ENCODE peak calls at places on chromosomes 5 and 9, in eight cellular contexts. E is spleen; T is fibroblast of mammary gland; W is osteoblast; G is CD8-positive, alpha-beta memory T cell; M is cardiac fibroblast; C is colonic mucosa; D is right atrium auricular region. B is an unnamed sample.

GRCh38 chr9:128632486-128632885 is 24.2 kb downstream of the DYNC2I2 start:
- DNase-seq in M (no peak), C (no peak), E (peak; percentile 36), D (no peak), G (peak; percentile 43), T (no peak), W (no peak), B (no peak)

GRCh38 chr9:75001719-75002421 is 26.2 kb downstream of the CARNMT1 start:
- DNase-seq in W (peak; percentile 87), E (no peak), C (peak; percentile 48), M (peak; percentile 95), D (no peak), T (peak; percentile 91), G (no peak), B (peak; percentile 75)

GRCh38 chr9:22342489-22343217 is 104.0 kb upstream of the DMRTA1 start:
- DNase-seq in M (peak; percentile 74), W (no peak), G (no peak), D (no peak), T (peak; percentile 74), C (no peak), E (no peak), B (no peak)

GRCh38 chr5:149799119-149799623 is 69.1 kb downstream of the PPARGC1B start:
- DNase-seq in E (no peak), C (peak; percentile 76), G (no peak), T (peak; percentile 96), D (peak; percentile 71), M (peak; percentile 92), W (peak; percentile 87), B (no peak)

GRCh38 chr5:89277791-89278190 is 394.8 kb upstream of the MEF2C start:
- DNase-seq in W (peak; percentile 85), T (peak; percentile 58), M (peak; percentile 56), E (no peak), G (no peak), C (no peak), D (no peak), B (no peak)

GRCh38 chr9:26357803-26358339 is 534.7 kb downstream of the CAAP1 start:
- DNase-seq in T (no peak), E (no peak), G (no peak), D (no peak), M (no peak), C (no peak), W (no peak), B (no peak)

GRCh38 chr9:69134412-69134811 is 39.7 kb upstream of the TJP2 start:
- DNase-seq in C (no peak), T (no peak), E (no peak), M (no peak), G (no peak), W (no peak), D (no peak), B (no peak)

GRCh38 chr5:157651623-157652376 is 438 bp downstream of the SOX30 start:
- DNase-seq in C (peak; percentile 83), G (peak; percentile 89), E (peak; percentile 96), T (peak; percentile 46), W (peak; percentile 81), D (no peak), M (peak; percentile 38), B (peak; percentile 53)

GRCh38 chr5:76225316-76225715 is 142.1 kb downstream of the SV2C start:
- DNase-seq in E (no peak), T (no peak), G (no peak), W (no peak), M (no peak), C (no peak), D (no peak), B (no peak)

GRCh38 chr9:111572945-111573604 is 26.4 kb downstream of the PTGR1 start:
- DNase-seq in C (no peak), E (no peak), D (no peak), M (peak; percentile 54), T (peak; percentile 84), G (no peak), W (peak; percentile 68), B (no peak)

GRCh38 chr9:111481885-111482636 is 2.1 kb downstream of the ECPAS start:
- DNase-seq in D (no peak), W (peak; percentile 84), G (no peak), C (peak; percentile 25), E (no peak), M (peak; percentile 51), T (peak; percentile 78), B (no peak)

GRCh38 chr5:64666058-64666457 is 24.2 kb upstream of the SHISAL2B start:
- DNase-seq in T (peak; percentile 51), M (peak; percentile 86), C (no peak), W (no peak), G (no peak), D (no peak), E (no peak), B (no peak)

GRCh38 chr9:105425817-105426433 is 21.9 kb upstream of the FSD1L start:
- DNase-seq in E (no peak), D (no peak), G (no peak), M (peak; percentile 53), C (no peak), T (peak; percentile 45), W (peak; percentile 90), B (no peak)

GRCh38 chr9:74275872-74276508 is 221.1 kb upstream of the RORB start:
- DNase-seq in D (no peak), M (no peak), C (no peak), E (peak; percentile 74), G (peak; percentile 40), T (no peak), W (no peak), B (no peak)

GRCh38 chr9:137312852-137313325 is 10.8 kb upstream of the NRARP start:
- DNase-seq in G (peak; percentile 38), M (no peak), W (peak; percentile 83), D (no peak), T (no peak), E (peak; percentile 68), C (no peak), B (no peak)

GRCh38 chr5:150410524-150411244 is 2.0 kb downstream of the CD74 start:
- DNase-seq in C (peak; percentile 80), W (peak; percentile 90), M (peak; percentile 77), T (peak; percentile 73), E (peak; percentile 75), D (peak; percentile 69), G (peak; percentile 71), B (peak; percentile 64)

GRCh38 chr5:119346404-119346803 is 9.4 kb upstream of the TNFAIP8 start:
- DNase-seq in T (no peak), G (no peak), W (no peak), E (no peak), D (no peak), C (no peak), M (no peak), B (no peak)
- H3K4me3 ChIP-seq in T (no peak overlapping the region), G (no peak overlapping the region), W (no peak overlapping the region), E (no peak overlapping the region), D (no peak overlapping the region), C (no peak overlapping the region), M (no peak overlapping the region), B (no peak overlapping the region)

GRCh38 chr5:143572671-143573070 is 169.2 kb upstream of the NR3C1 start:
- DNase-seq in E (no peak), M (no peak), W (peak; percentile 41), C (no peak), D (no peak), T (no peak), G (no peak), B (no peak)

GRCh38 chr5:143572270-143572669 is 168.8 kb upstream of the NR3C1 start:
- DNase-seq in C (no peak), E (no peak), M (no peak), T (no peak), D (no peak), W (no peak), G (no peak), B (no peak)

GRCh38 chr5:143575264-143575663 is 171.8 kb upstream of the NR3C1 start:
- DNase-seq in T (no peak), G (no peak), E (no peak), W (no peak), D (no peak), M (no peak), C (no peak), B (no peak)

GRCh38 chr5:143570989-143571388 is 167.5 kb upstream of the NR3C1 start:
- DNase-seq in M (no peak), W (no peak), G (no peak), D (no peak), E (no peak), C (no peak), T (no peak), B (no peak)

DNA sequence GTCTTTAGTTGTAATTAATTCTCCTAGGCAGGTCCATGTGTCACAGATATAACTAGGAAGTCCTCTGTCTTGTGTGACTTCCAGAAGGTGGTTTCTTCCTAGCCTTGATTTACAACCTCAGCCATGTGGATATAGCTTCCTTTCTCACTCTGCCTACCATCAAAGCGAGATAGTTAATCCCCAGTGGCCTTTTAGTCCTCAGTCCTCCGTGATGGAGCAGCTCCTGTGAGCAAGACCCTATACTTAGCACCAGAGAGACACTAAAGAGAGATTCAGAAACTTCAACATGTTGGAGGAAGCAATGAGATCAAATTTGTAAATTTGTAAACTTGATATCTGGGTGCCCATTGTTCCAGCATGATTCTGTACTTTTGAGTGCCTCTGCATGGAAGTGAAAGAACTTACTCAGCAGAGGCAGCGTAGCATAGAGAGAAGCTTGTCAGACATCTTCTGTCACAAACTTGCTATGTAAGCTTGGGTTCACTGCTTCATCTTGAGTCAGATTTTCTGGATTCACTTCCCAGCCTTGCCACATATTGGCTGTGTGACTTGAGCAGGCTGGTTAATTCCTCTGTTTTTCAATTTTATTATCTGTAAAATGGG is 170.2 kb upstream of the NR3C1 start:
- DNase-seq in T (no peak), C (no peak), W (no peak), E (no peak), G (no peak), M (peak; percentile 29), D (no peak), B (no peak)
- H3K4me3 ChIP-seq in T (no peak overlapping the region), C (no peak overlapping the region), W (no peak overlapping the region), E (no peak overlapping the region), G (no peak overlapping the region), M (no peak overlapping the region), D (no peak overlapping the region), B (no peak overlapping the region)

GRCh38 chr5:32163785-32164184 is 10.3 kb downstream of the GOLPH3 start:
- DNase-seq in G (no peak), M (no peak), W (no peak), D (no peak), E (no peak), T (no peak), C (no peak), B (no peak)
- H3K4me3 ChIP-seq in G (no peak overlapping the region), M (no peak overlapping the region), W (no peak overlapping the region), D (no peak overlapping the region), E (no peak overlapping the region), T (no peak overlapping the region), C (no peak overlapping the region), B (peak overlapping the region; percentile 6)

GRCh38 chr5:1293416-1293996 is 1.4 kb downstream of the TERT start:
- DNase-seq in W (peak; percentile 50), E (peak; percentile 72), M (no peak), C (peak; percentile 16), G (peak; percentile 39), T (no peak), D (no peak), B (no peak)

GRCh38 chr5:1295650-1296037 is 776 bp upstream of the TERT start:
- DNase-seq in C (peak; percentile 15), T (no peak), W (peak; percentile 58), G (peak; percentile 29), E (peak; percentile 76), D (no peak), M (no peak), B (no peak)

GRCh38 chr5:1293997-1294838 is 650 bp downstream of the TERT start:
- DNase-seq in E (peak; percentile 74), G (peak; percentile 40), D (no peak), T (no peak), C (peak; percentile 19), M (no peak), W (peak; percentile 61), B (no peak)

GRCh38 chr5:1292846-1293415 is 1.9 kb downstream of the TERT start:
- DNase-seq in T (no peak), M (no peak), E (peak; percentile 70), D (no peak), C (peak; percentile 15), G (peak; percentile 30), W (peak; percentile 42), B (no peak)

GRCh38 chr5:1294839-1295649 is at the start of gene TERT:
- DNase-seq in E (peak; percentile 85), C (peak; percentile 78), D (no peak), G (peak; percentile 64), M (no peak), W (peak; percentile 55), T (no peak), B (no peak)
- H3K4me3 ChIP-seq in E (peak within 1 kb of the TSS; percentile 42), C (peak within 1 kb of the TSS; percentile 24), D (no peak within 1 kb of the TSS), G (no peak within 1 kb of the TSS), M (no peak within 1 kb of the TSS), W (no peak within 1 kb of the TSS), T (no peak within 1 kb of the TSS), B (peak within 1 kb of the TSS; percentile 37)

B was measured in GM12864.